ENCODE peak calls at places on chromosomes 13 and 19, in ten cellular contexts. T is GM12878; N is ovary; D is HFFc6; C is CD4-positive, alpha-beta T cell; B is A549; U is adrenal gland; V is uterus; W is brain microvascular endothelial cell; X is cardiac fibroblast. F is an unnamed sample.

GRCh38 chr13:23558675-23559536 is 11.3 kb upstream of the TNFRSF19 start:
- DNase-seq in W (peak), T (no peak), C (no peak), X (peak), N (peak), B (peak), U (peak), V (peak), D (peak), F (peak)

GRCh38 chr13:30559274-30559673 is 58.4 kb upstream of the USPL1 start:
- DNase-seq in B (no peak), D (no peak), T (no peak), C (no peak), W (no peak), V (no peak), U (no peak), X (no peak), N (no peak), F (no peak)

GRCh38 chr13:36259361-36260137 is 38.1 kb downstream of the CCDC169 start:
- DNase-seq in V (no peak), N (no peak), D (no peak), B (no peak), W (no peak), C (no peak), T (no peak), U (no peak), X (no peak), F (no peak)

GRCh38 chr13:47890146-47890814 is 110.8 kb downstream of the SUCLA2 start:
- DNase-seq in V (no peak), W (no peak), N (no peak), D (no peak), T (no peak), B (no peak), C (no peak), X (peak), U (no peak), F (no peak)

GRCh38 chr13:89550842-89551422 is 1796.6 kb upstream of the MIR17HG start:
- DNase-seq in W (no peak), V (no peak), X (peak), D (no peak), T (no peak), U (no peak), N (no peak), B (no peak), C (no peak), F (no peak)

GRCh38 chr13:23858586-23858985 is 30.6 kb downstream of the MIPEP start:
- DNase-seq in B (no peak), N (no peak), D (no peak), X (peak), U (no peak), C (no peak), V (no peak), T (no peak), W (no peak), F (no peak)

GRCh38 chr19:3146677-3147100 is 10.9 kb downstream of the GNA15 start:
- DNase-seq in D (no peak), V (no peak), T (no peak), B (no peak), W (no peak), X (no peak), U (no peak), N (no peak), C (peak), F (peak)

GRCh38 chr19:49058592-49058991 is 1.0 kb upstream of the CGB7 start:
- DNase-seq in W (peak), B (no peak), V (no peak), X (no peak), C (no peak), T (no peak), N (no peak), U (no peak), D (no peak), F (peak)

GRCh38 chr19:16886305-16886880 is 2.4 kb upstream of the F2RL3 start:
- DNase-seq in U (peak), C (no peak), B (no peak), D (no peak), V (peak), X (peak), T (no peak), N (peak), W (peak), F (no peak)

GRCh38 chr13:109162248-109163051 is 533.0 kb downstream of the MYO16 start:
- DNase-seq in B (no peak), C (no peak), U (no peak), D (no peak), T (peak), V (no peak), W (no peak), N (no peak), X (no peak), F (peak)

GRCh38 chr13:110265682-110266430 is 41.1 kb downstream of the COL4A1 start:
- DNase-seq in B (no peak), X (no peak), W (no peak), D (no peak), T (no peak), C (no peak), V (peak), N (no peak), U (no peak), F (no peak)

GRCh38 chr13:76383671-76384461 is 502.3 kb downstream of the KCTD12 start:
- DNase-seq in N (no peak), T (no peak), D (peak), B (no peak), X (peak), C (no peak), U (no peak), W (peak), V (no peak), F (no peak)

GRCh38 chr19:16143399-16144215 is at the start of gene HSH2D:
- DNase-seq in W (no peak), D (no peak), C (peak), U (peak), V (no peak), X (no peak), T (peak), N (no peak), B (no peak), F (peak)

GRCh38 chr13:83219832-83220231 is 662.4 kb downstream of the SLITRK1 start:
- DNase-seq in T (no peak), B (no peak), C (no peak), N (no peak), W (no peak), D (no peak), V (no peak), U (no peak), X (no peak), F (no peak)

GRCh38 chr19:16423891-16424290 is 47.9 kb downstream of the EPS15L1 start:
- DNase-seq in N (no peak), U (no peak), X (no peak), V (no peak), C (no peak), T (no peak), D (no peak), B (no peak), W (no peak), F (no peak)

GRCh38 chr19:19459707-19460251 is 54.3 kb downstream of the GATAD2A start:
- DNase-seq in V (no peak), W (peak), C (peak), D (peak), B (no peak), N (no peak), U (peak), T (no peak), X (peak), F (no peak)

GRCh38 chr19:32465176-32465575 is 59.6 kb downstream of the DPY19L3 start:
- DNase-seq in D (no peak), X (no peak), W (no peak), T (no peak), U (no peak), C (no peak), N (no peak), V (no peak), B (no peak), F (no peak)

GRCh38 chr13:98446234-98446621 is 130.7 kb downstream of the STK24 start:
- DNase-seq in T (no peak), C (no peak), X (no peak), N (no peak), D (no peak), V (no peak), U (no peak), W (no peak), B (no peak), F (no peak)

DNA sequence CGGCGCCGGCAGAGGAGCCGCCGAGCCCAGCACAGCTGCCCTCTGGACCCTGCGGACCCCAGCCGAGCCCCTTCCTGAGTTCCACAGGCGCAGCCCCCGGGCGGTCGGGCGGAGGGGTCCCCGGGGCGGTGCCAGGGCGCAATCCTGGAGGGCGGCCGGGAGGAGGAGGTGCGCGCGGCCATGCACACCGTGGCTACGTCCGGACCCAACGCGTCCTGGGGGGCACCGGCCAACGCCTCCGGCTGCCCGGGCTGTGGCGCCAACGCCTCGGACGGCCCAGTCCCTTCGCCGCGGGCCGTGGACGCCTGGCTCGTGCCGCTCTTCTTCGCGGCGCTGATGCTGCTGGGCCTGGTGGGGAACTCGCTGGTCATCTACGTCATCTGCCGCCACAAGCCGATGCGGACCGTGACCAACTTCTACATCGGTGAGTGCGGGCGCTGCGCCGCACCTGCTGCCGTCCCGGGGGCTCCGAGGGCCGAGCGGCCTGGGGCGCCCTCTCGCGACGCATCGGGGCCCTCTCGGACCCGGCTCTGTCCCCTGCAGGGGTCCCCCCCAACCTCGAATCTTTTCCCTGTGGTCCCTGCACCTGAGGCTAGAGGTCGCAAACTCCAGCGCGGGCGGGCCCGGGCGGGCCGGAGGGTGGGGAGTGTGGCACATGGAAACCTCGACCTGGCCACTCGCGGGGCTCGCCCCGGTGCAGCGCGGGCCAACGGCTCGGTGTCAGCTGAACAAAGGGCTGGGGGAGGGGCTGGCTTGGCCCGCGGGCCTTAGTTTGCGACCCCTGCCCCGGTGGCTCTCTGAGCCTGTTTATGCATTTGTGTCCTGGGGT is at the start of gene KISS1R:
- DNase-seq in U (no peak), W (no peak), B (peak), N (no peak), T (no peak), V (no peak), D (no peak), C (peak), X (no peak), F (peak)
- TF ChIP-seq CTCF in U (peak), W (peak), B (peak), N (no peak), T (peak), V (peak), D (peak), C (peak), X (peak), F (peak)

GRCh38 chr13:33868343-33868994 is 50.5 kb downstream of the RFC3 start:
- DNase-seq in N (no peak), W (no peak), U (no peak), C (no peak), B (no peak), V (no peak), D (no peak), T (no peak), X (no peak), F (no peak)

GRCh38 chr13:33869005-33869404 is 51.1 kb downstream of the RFC3 start:
- DNase-seq in V (no peak), C (no peak), T (no peak), X (no peak), W (no peak), D (no peak), U (no peak), N (no peak), B (no peak), F (no peak)

GRCh38 chr13:33865945-33866344 is 48.0 kb downstream of the RFC3 start:
- DNase-seq in T (peak), U (no peak), X (no peak), N (no peak), W (no peak), B (no peak), V (no peak), D (no peak), C (no peak), F (no peak)

GRCh38 chr13:33870046-33870668 is 52.2 kb downstream of the RFC3 start:
- DNase-seq in U (no peak), C (no peak), T (no peak), B (no peak), D (no peak), X (no peak), V (no peak), N (no peak), W (no peak), F (no peak)

GRCh38 chr13:33867472-33867871 is 49.5 kb downstream of the RFC3 start:
- DNase-seq in T (no peak), N (no peak), C (no peak), V (no peak), X (no peak), D (no peak), B (no peak), U (no peak), W (no peak), F (no peak)
- TF ChIP-seq CTCF in T (no peak), N (no peak), C (no peak), V (no peak), X (no peak), D (peak), B (no peak), U (no peak), W (peak), F (no peak)

GRCh38 chr19:12800873-12801465 is 631 bp downstream of the PRDX2 start:
- DNase-seq in X (no peak), V (no peak), B (no peak), N (no peak), C (no peak), W (no peak), T (no peak), U (peak), D (no peak), F (peak)

GRCh38 chr19:12799723-12800343 is 1.8 kb downstream of the PRDX2 start:
- DNase-seq in N (peak), W (no peak), U (no peak), B (no peak), T (no peak), X (no peak), V (no peak), C (no peak), D (no peak), F (no peak)

GRCh38 chr19:12802267-12803106 is 618 bp downstream of the THSD8 start:
- DNase-seq in V (no peak), D (no peak), B (no peak), X (peak), U (no peak), W (no peak), T (no peak), C (no peak), N (peak), F (no peak)

GRCh38 chr19:12800344-12800732 is 1.3 kb downstream of the PRDX2 start:
- DNase-seq in W (no peak), C (no peak), B (no peak), X (no peak), V (no peak), T (no peak), U (no peak), N (no peak), D (no peak), F (no peak)

DNA sequence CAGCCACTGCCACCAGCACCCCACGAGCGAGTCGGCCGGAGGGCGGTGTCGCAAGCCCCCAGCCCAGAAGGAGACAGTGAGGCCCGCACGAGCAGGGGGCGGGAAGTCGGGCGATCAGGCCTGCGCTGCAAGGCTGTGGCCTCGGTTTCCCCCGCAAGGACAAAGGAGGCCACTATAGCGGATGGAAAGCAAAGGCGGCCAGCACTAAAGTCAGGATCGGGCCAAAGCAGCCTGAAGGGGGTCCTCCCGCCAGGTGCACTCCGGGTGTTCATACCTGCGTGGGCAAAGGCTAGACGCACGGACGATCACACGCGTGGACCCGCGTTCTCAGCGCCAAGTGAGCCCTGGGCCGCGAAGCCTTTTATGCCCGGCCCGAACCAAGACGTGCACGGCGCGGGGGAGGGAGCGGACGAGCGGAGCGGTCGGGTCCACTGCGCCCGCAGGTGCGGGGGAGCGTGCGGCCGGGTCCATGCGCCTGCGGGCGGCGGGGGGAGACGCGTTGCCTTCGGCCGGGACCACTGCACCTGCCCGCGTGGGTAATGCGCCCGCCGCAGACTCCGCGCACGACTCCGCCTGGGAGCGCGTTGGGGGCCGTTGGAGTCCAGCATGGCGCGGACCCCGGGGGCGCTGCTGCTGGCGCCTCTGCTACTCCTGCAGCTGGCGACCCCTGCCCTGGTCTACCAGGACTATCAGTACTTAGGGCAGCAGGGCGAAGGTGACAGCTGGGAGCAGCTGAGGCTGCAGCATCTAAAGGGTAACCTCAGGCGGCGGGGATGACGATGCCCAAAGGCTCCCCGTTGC is at the start of the genes PRDX2 and THSD8:
- DNase-seq in V (peak), C (peak), B (no peak), D (no peak), T (no peak), U (peak), N (peak), X (peak), W (no peak), F (peak)
- TF ChIP-seq CTCF in V (no peak), C (no peak), B (no peak), D (peak), T (no peak), U (peak), N (no peak), X (no peak), W (peak), F (no peak)

GRCh38 chr19:30567535-30568232 is 195.5 kb downstream of the ZNF536 start:
- DNase-seq in V (no peak), X (no peak), D (no peak), C (no peak), B (no peak), N (no peak), U (no peak), T (no peak), W (no peak), F (no peak)
- TF ChIP-seq CTCF in V (no peak), X (no peak), D (no peak), C (no peak), B (no peak), N (no peak), U (no peak), T (no peak), W (no peak), F (no peak)

DNA sequence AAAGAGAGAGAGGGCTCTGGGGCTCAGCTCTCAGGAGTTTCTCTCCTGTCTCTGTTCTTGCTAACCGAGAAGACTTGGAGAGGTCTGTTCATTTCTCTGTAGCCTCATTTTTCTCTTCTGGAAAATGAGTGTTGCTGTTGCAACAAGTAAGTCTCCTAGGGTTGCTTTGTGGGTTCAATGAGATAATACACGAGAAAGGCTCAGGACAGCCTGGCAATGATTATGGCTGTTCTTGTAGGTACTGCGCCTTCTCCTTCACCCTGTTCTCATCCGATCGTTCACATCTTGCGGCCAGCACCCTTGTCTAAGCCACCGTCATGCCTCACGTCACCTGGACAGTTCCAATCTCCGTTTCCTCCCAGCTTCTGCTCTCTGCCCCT is 4.1 kb downstream of the C5AR1 start:
- DNase-seq in V (no peak), B (no peak), U (no peak), T (no peak), X (no peak), N (no peak), C (no peak), W (no peak), D (no peak), F (no peak)
- TF ChIP-seq CTCF in V (no peak), B (no peak), U (no peak), T (no peak), X (no peak), N (no peak), C (no peak), W (no peak), D (no peak), F (no peak)

F was measured in Calu3.